ENCODE peak calls at places on chromosome 22, in nine cellular contexts. K, J, S, F, R, Y, C, X and G are unnamed samples.
A peak's percentile ranks its signal among the peaks of the same experiment; 100 is the strongest.

GRCh38 chr22:44277404-44278135 is 35.2 kb downstream of the SHISAL1 start:
- DNase-seq in C (no peak), S (no peak), R (no peak), Y (no peak), J (no peak), F (no peak), K (no peak), X (no peak), G (no peak)

GRCh38 chr22:27154717-27155116 is 497.3 kb downstream of the MIAT start:
- DNase-seq in K (no peak), Y (no peak), R (no peak), S (no peak), F (no peak), C (no peak), J (no peak), X (no peak), G (no peak)

GRCh38 chr22:36027960-36028645 is 521 bp downstream of the RBFOX2 start:
- DNase-seq in S (no peak), R (no peak), K (peak; percentile 77), C (peak; percentile 2), X (no peak), J (peak; percentile 25), Y (no peak), F (no peak), G (no peak)

GRCh38 chr22:35587447-35587870 is 29.7 kb downstream of the MB start:
- DNase-seq in X (peak; percentile 51), F (no peak), R (peak; percentile 94), C (no peak), Y (no peak), K (no peak), J (peak; percentile 38), S (no peak), G (no peak)

GRCh38 chr22:45268167-45268957 is 16.4 kb upstream of the UPK3A start:
- DNase-seq in J (peak; percentile 12), F (no peak), K (peak; percentile 98), S (no peak), C (peak; percentile 18), X (no peak), R (peak; percentile 65), Y (peak; percentile 70), G (no peak)

GRCh38 chr22:30416843-30417242 is 8.7 kb upstream of the MTFP1 start:
- DNase-seq in J (no peak), X (no peak), S (no peak), F (no peak), C (no peak), K (no peak), R (no peak), Y (no peak), G (no peak)

GRCh38 chr22:26234267-26234666 is 65.0 kb downstream of the SEZ6L start:
- DNase-seq in R (no peak), S (no peak), F (no peak), C (no peak), Y (no peak), K (no peak), X (no peak), J (no peak), G (no peak)

GRCh38 chr22:29706493-29706892 is 13.3 kb upstream of the CABP7 start:
- DNase-seq in S (no peak), R (no peak), K (peak; percentile 41), F (no peak), Y (no peak), C (no peak), J (no peak), X (no peak), G (no peak)

GRCh38 chr22:37126882-37127281 is 17.4 kb upstream of the TMPRSS6 start:
- DNase-seq in C (no peak), F (no peak), R (no peak), Y (peak; percentile 73), X (no peak), S (no peak), K (no peak), J (no peak), G (no peak)

GRCh38 chr22:37284807-37285355 is 2.6 kb downstream of the CYTH4 start:
- DNase-seq in K (no peak), R (peak; percentile 73), C (peak; percentile 51), F (peak; percentile 98), Y (peak; percentile 76), S (no peak), J (no peak), X (no peak), G (no peak)